ENCODE peak calls at places on chromosomes 7 and 10, in ten cellular contexts. A is activated CD8-positive, alpha-beta memory T cell treated with anti-CD3 and anti-CD28 coated beads, Interleukin-2, amount 50 U/mL, for 4 hours; V is GM13977; L is activated T-cell treated with anti-CD3 and anti-CD28 coated beads, Interleukin-2, amount 50 U/mL, for 48 hours; B is KG1; S is NCI-H2029 treated with DMSO at 0.1 percent for 48 hours; U is substantia nigra; D is stimulated activated CD4-positive, alpha-beta T cell treated with anti-CD3 and anti-CD28 coated beads, TNF-alpha, amount 100 ng/mL, for 1 hour; C is stomach; H is amygdala. Y is an unnamed sample.

GRCh38 chr10:102113261-102113955 is 6.8 kb downstream of the LDB1 start:
- DNase-seq in A (no peak), V (no peak), L (peak), B (peak), S (no peak), U (no peak), D (no peak), C (no peak), H (no peak), Y (no peak)

GRCh38 chr10:108392286-108392685 is 1227.8 kb upstream of the SORCS1 start:
- DNase-seq in A (no peak), V (no peak), L (no peak), B (no peak), S (no peak), U (no peak), D (no peak), C (no peak), H (no peak), Y (no peak)

GRCh38 chr10:33410860-33411234 is 76.4 kb upstream of the NRP1 start:
- DNase-seq in A (no peak), V (no peak), L (no peak), B (no peak), S (no peak), U (no peak), D (no peak), C (no peak), H (no peak), Y (no peak)

GRCh38 chr10:2731940-2732339 is 335.4 kb upstream of the PFKP start:
- DNase-seq in A (no peak), V (no peak), L (no peak), B (no peak), S (no peak), U (no peak), D (no peak), C (no peak), H (no peak), Y (no peak)

GRCh38 chr10:17213646-17214349 is 12.3 kb upstream of the TRDMT1 start:
- DNase-seq in A (no peak), V (no peak), L (no peak), B (no peak), S (no peak), U (no peak), D (no peak), C (no peak), H (no peak), Y (no peak)

GRCh38 chr7:116859323-116859722 is 3.1 kb upstream of the CAPZA2 start:
- DNase-seq in A (no peak), V (no peak), L (no peak), B (no peak), S (no peak), U (no peak), D (no peak), C (no peak), H (no peak), Y (no peak)

GRCh38 chr10:79185067-79185774 is 116.5 kb downstream of the ZMIZ1 start:
- DNase-seq in A (no peak), V (no peak), L (no peak), B (no peak), S (no peak), U (no peak), D (no peak), C (no peak), H (no peak), Y (no peak)

GRCh38 chr7:152464312-152465117 is 28.7 kb upstream of the KMT2C start:
- DNase-seq in A (peak), V (peak), L (peak), B (peak), S (no peak), U (peak), D (peak), C (peak), H (peak), Y (peak)

GRCh38 chr7:107687656-107688055 is 27.0 kb downstream of the SLC26A4 start:
- DNase-seq in A (no peak), V (no peak), L (no peak), B (no peak), S (no peak), U (no peak), D (no peak), C (no peak), H (no peak), Y (no peak)